ENCODE peak calls at places on chromosomes 1 and 21, in seven cellular contexts. U is GM12892, Y is H1, K is SK-N-SH, C is K562, H is HepG2, L is GM12878. N is an unnamed sample.

GRCh38 chr1:67560580-67561285 is 124.3 kb upstream of the GADD45A start:
- DNase-seq in U (no peak), Y (no peak), K (no peak), C (no peak), H (no peak), L (no peak), N (no peak)

GRCh38 chr21:20902511-20902910 is 95.7 kb upstream of the NCAM2 start:
- DNase-seq in U (no peak), Y (no peak), K (no peak), C (no peak), H (no peak), L (no peak), N (no peak)

GRCh38 chr1:36760081-36760480 is 274.2 kb downstream of the GRIK3 start:
- DNase-seq in U (no peak), Y (no peak), K (no peak), C (no peak), H (no peak), L (no peak), N (no peak)

GRCh38 chr1:25944986-25945385 is 38.8 kb upstream of the STMN1 start:
- DNase-seq in U (no peak), Y (no peak), K (no peak), C (no peak), H (peak; percentile 8), L (no peak), N (no peak)

GRCh38 chr21:46168659-46169386 is 13.4 kb upstream of the FTCD start:
- DNase-seq in U (no peak), Y (no peak), K (no peak), C (no peak), H (no peak), L (no peak), N (no peak)

GRCh38 chr1:232377494-232377770 is 252.5 kb downstream of the SIPA1L2 start:
- DNase-seq in U (no peak), Y (no peak), K (no peak), C (no peak), H (peak; percentile 12), L (no peak), N (no peak)

GRCh38 chr1:44409019-44409602 is 4.1 kb downstream of the RNF220 start:
- DNase-seq in U (no peak), Y (no peak), K (no peak), C (no peak), H (no peak), L (no peak), N (no peak)

GRCh38 chr1:13570924-13571323 is 12.7 kb upstream of the PDPN start:
- DNase-seq in U (no peak), Y (no peak), K (no peak), C (peak; percentile 22), H (no peak), L (no peak), N (no peak)

GRCh38 chr1:27496604-27497155 is 6.7 kb upstream of the WASF2 start:
- DNase-seq in U (no peak), Y (peak; percentile 76), K (no peak), C (no peak), H (no peak), L (no peak), N (no peak)

GRCh38 chr1:55255901-55256300 is 40.7 kb upstream of the USP24 start:
- DNase-seq in U (no peak), Y (no peak), K (no peak), C (no peak), H (no peak), L (no peak), N (no peak)

GRCh38 chr21:44813727-44814126 is 4.1 kb downstream of the SUMO3 start:
- DNase-seq in U (no peak), Y (no peak), K (no peak), C (no peak), H (no peak), L (no peak), N (no peak)

GRCh38 chr21:34636961-34637360 is 22.0 kb upstream of the RCAN1 start:
- DNase-seq in U (no peak), Y (no peak), K (no peak), C (no peak), H (no peak), L (no peak), N (no peak)

GRCh38 chr1:34929853-34930701 is 627 bp upstream of the DLGAP3 start:
- DNase-seq in U (no peak), Y (peak; percentile 81), K (peak; percentile 85), C (no peak), H (no peak), L (no peak), N (no peak)

GRCh38 chr1:248417854-248418253 is 15.0 kb downstream of the OR2T1 start:
- DNase-seq in U (no peak), Y (no peak), K (no peak), C (no peak), H (no peak), L (no peak), N (no peak)

GRCh38 chr1:50023292-50024159 is at the start of gene AGBL4:
- DNase-seq in U (no peak), Y (peak; percentile 87), K (peak; percentile 93), C (peak; percentile 61), H (no peak), L (no peak), N (no peak)

GRCh38 chr1:162670928-162671663 is 38.8 kb downstream of the DDR2 start:
- DNase-seq in U (no peak), Y (no peak), K (no peak), C (no peak), H (no peak), L (no peak), N (no peak)

GRCh38 chr1:64864018-64864945 is 102.1 kb downstream of the JAK1 start:
- DNase-seq in U (peak; percentile 52), Y (no peak), K (no peak), C (peak; percentile 98), H (no peak), L (peak; percentile 92), N (peak; percentile 56)

GRCh38 chr1:157566484-157567300 is 14.4 kb upstream of the FCRL5 start:
- DNase-seq in U (no peak), Y (no peak), K (no peak), C (no peak), H (no peak), L (peak; percentile 75), N (no peak)

GRCh38 chr21:46661211-46661625 is 25.7 kb downstream of the PRMT2 start:
- DNase-seq in U (peak; percentile 66), Y (peak; percentile 82), K (peak; percentile 89), C (no peak), H (no peak), L (no peak), N (peak; percentile 71)

GRCh38 chr1:84122780-84123382 is 21.2 kb upstream of the PRKACB start:
- DNase-seq in U (no peak), Y (no peak), K (peak; percentile 26), C (peak; percentile 71), H (peak; percentile 38), L (no peak), N (no peak)

GRCh38 chr1:225777058-225777582 is 506 bp upstream of the SRP9 start:
- DNase-seq in U (no peak), Y (no peak), K (no peak), C (no peak), H (no peak), L (no peak), N (no peak)

GRCh38 chr21:14273736-14274538 is 58.0 kb downstream of the RBM11 start:
- DNase-seq in U (no peak), Y (peak; percentile 52), K (no peak), C (peak; percentile 60), H (no peak), L (no peak), N (no peak)

GRCh38 chr21:42639646-42640152 is 13.7 kb upstream of the PDE9A start:
- DNase-seq in U (no peak), Y (no peak), K (no peak), C (no peak), H (no peak), L (no peak), N (no peak)

GRCh38 chr1:58650141-58650540 is 49.7 kb downstream of the MYSM1 start:
- DNase-seq in U (no peak), Y (no peak), K (no peak), C (no peak), H (no peak), L (no peak), N (no peak)

GRCh38 chr1:217090073-217090911 is 367.1 kb upstream of the ESRRG start:
- DNase-seq in U (no peak), Y (peak; percentile 43), K (peak; percentile 51), C (no peak), H (no peak), L (no peak), N (no peak)

GRCh38 chr1:245458234-245458633 is 303.4 kb downstream of the KIF26B start:
- DNase-seq in U (no peak), Y (no peak), K (no peak), C (no peak), H (no peak), L (no peak), N (no peak)

GRCh38 chr1:205913451-205914204 is 29.6 kb downstream of the SLC26A9 start:
- DNase-seq in U (no peak), Y (no peak), K (peak; percentile 5), C (no peak), H (no peak), L (no peak), N (no peak)

GRCh38 chr1:234933031-234933430 is 195.6 kb downstream of the TOMM20 start:
- DNase-seq in U (no peak), Y (no peak), K (no peak), C (no peak), H (no peak), L (no peak), N (no peak)

GRCh38 chr1:18032475-18032874 is 75.1 kb upstream of the IGSF21 start:
- DNase-seq in U (no peak), Y (no peak), K (no peak), C (no peak), H (no peak), L (no peak), N (no peak)

GRCh38 chr1:201606581-201606980 is 67.7 kb downstream of the NAV1 start:
- DNase-seq in U (no peak), Y (no peak), K (no peak), C (no peak), H (no peak), L (no peak), N (no peak)
- TF ChIP-seq POLR2AphosphoS5 in U (no peak), Y (no peak), K (no peak), C (no peak), H (no peak), L (no peak), N (no peak)

GRCh38 chr1:201072149-201072548 is 40.1 kb downstream of the CACNA1S start:
- DNase-seq in U (no peak), Y (no peak), K (no peak), C (no peak), H (no peak), L (no peak), N (no peak)
- TF ChIP-seq TAF1 in U (no peak), Y (no peak), K (no peak), C (no peak), H (no peak), L (no peak), N (no peak)

GRCh38 chr1:167173516-167174184 is 47.0 kb upstream of the POU2F1 start:
- DNase-seq in U (no peak), Y (no peak), K (no peak), C (no peak), H (no peak), L (no peak), N (no peak)
- TF ChIP-seq POLR2AphosphoS5 in U (no peak), Y (no peak), K (no peak), C (no peak), H (no peak), L (no peak), N (no peak)

DNA sequence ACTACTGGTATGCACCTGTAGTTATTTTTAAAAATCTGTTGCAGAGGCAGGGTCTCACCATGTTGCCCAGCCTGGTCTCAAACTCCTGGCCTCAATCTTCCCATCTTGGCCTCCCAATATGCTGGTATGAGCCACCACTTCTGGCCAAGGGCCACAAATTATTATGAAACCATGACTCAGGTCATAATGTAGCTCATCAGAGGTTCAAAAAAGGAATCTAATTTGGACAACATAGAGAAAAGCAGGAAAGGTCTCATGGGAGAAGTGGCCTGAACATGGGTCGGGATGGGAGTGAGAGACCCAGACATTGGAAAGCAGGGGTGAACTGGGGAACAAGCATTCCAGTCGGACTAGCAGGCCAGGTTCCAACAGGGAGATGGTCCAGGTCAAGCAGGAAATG is 45.2 kb upstream of the C1orf198 start:
- DNase-seq in U (no peak), Y (no peak), K (no peak), C (no peak), H (no peak), L (no peak), N (no peak)
- TF ChIP-seq TAF1 in U (no peak), Y (no peak), K (no peak), C (no peak), H (no peak), L (no peak), N (no peak)